ENCODE peak calls at places on chromosomes 6 and 20, in five cellular contexts. J is C1 segment of cervical spinal cord, D is ovary, S is neural progenitor cell, V is RPMI8226. N is an unnamed sample.

GRCh38 chr6:90397929-90398674 is 101.5 kb upstream of the BACH2 start:
- DNase-seq in S (no peak), V (no peak), D (no peak), J (no peak), N (no peak)

GRCh38 chr20:37866051-37866450 is 36.9 kb upstream of the VSTM2L start:
- DNase-seq in J (no peak), S (no peak), D (no peak), V (no peak), N (no peak)

GRCh38 chr20:57680131-57680716 is 29.6 kb downstream of the PMEPA1 start:
- DNase-seq in D (no peak), J (no peak), V (peak; percentile 84), S (no peak), N (no peak)

GRCh38 chr6:1199981-1200637 is 111.8 kb upstream of the FOXQ1 start:
- DNase-seq in J (no peak), S (no peak), D (no peak), V (no peak), N (no peak)

GRCh38 chr6:141026504-141026903 is 1106.2 kb upstream of the GJE1 start:
- DNase-seq in D (no peak), J (no peak), S (no peak), V (no peak), N (no peak)

GRCh38 chr20:13068336-13068735 is 59.6 kb downstream of the SPTLC3 start:
- DNase-seq in V (no peak), D (no peak), S (no peak), J (no peak), N (no peak)

GRCh38 chr6:6600865-6601264 is 12.3 kb downstream of the LY86 start:
- DNase-seq in J (no peak), S (no peak), D (no peak), V (no peak), N (no peak)

GRCh38 chr6:14640631-14641030 is 523.1 kb downstream of the CD83 start:
- DNase-seq in J (no peak), S (no peak), D (no peak), V (no peak), N (no peak)

GRCh38 chr6:83417880-83418663 is 12.8 kb downstream of the ME1 start:
- DNase-seq in V (peak; percentile 49), S (peak; percentile 51), J (no peak), D (no peak), N (no peak)

GRCh38 chr20:1292620-1293019 is 26.5 kb downstream of the SNPH start:
- DNase-seq in S (no peak), J (no peak), V (no peak), D (no peak), N (no peak)

GRCh38 chr20:35111141-35111888 is 18.7 kb upstream of the TRPC4AP start:
- DNase-seq in S (no peak), D (no peak), J (no peak), V (no peak), N (no peak)

GRCh38 chr20:4937422-4938319 is 63.6 kb downstream of the SLC23A2 start:
- DNase-seq in D (no peak), V (no peak), S (no peak), J (no peak), N (no peak)

GRCh38 chr20:49989234-49990065 is 6.7 kb downstream of the SNAI1 start:
- DNase-seq in J (no peak), V (no peak), S (peak; percentile 54), D (peak; percentile 74), N (no peak)

GRCh38 chr6:150857062-150857905 is 8.2 kb upstream of the MTHFD1L start:
- DNase-seq in J (no peak), D (no peak), V (no peak), S (no peak), N (no peak)

GRCh38 chr20:5513975-5514516 is 197.3 kb upstream of the PROKR2 start:
- DNase-seq in V (no peak), D (no peak), J (no peak), S (no peak), N (no peak)

GRCh38 chr6:111219785-111220184 is 132.5 kb downstream of the SLC16A10 start:
- DNase-seq in S (no peak), D (no peak), V (no peak), J (no peak), N (no peak)

GRCh38 chr6:137982418-137983189 is 115.5 kb downstream of the TNFAIP3 start:
- DNase-seq in V (no peak), D (no peak), J (no peak), S (no peak), N (no peak)

GRCh38 chr6:2412731-2413130 is 167.3 kb upstream of the GMDS start:
- DNase-seq in J (no peak), D (no peak), V (no peak), S (no peak), N (no peak)

GRCh38 chr6:127216821-127217789 is 49.6 kb upstream of the RNF146 start:
- DNase-seq in V (no peak), J (no peak), S (no peak), D (no peak), N (no peak)

GRCh38 chr6:155197947-155198346 is 65.9 kb upstream of the CLDN20 start:
- DNase-seq in J (no peak), V (no peak), S (no peak), D (no peak), N (no peak)

GRCh38 chr6:144286503-144287393 is 1.6 kb downstream of the UTRN start:
- DNase-seq in D (peak; percentile 80), S (peak; percentile 85), V (no peak), J (no peak), N (peak; percentile 82)

GRCh38 chr6:44580901-44581300 is 193.4 kb downstream of the CDC5L start:
- DNase-seq in D (no peak), V (no peak), S (no peak), J (no peak), N (no peak)

GRCh38 chr6:131914967-131915751 is 36.0 kb downstream of the CCN2 start:
- DNase-seq in J (no peak), V (peak; percentile 64), D (peak; percentile 49), S (peak; percentile 80), N (no peak)

GRCh38 chr6:137926207-137926731 is 59.2 kb downstream of the TNFAIP3 start:
- DNase-seq in D (no peak), J (no peak), S (peak; percentile 64), V (no peak), N (no peak)

GRCh38 chr6:44043479-44044153 is 83.6 kb downstream of the MRPL14 start:
- DNase-seq in S (no peak), J (no peak), V (no peak), D (no peak), N (no peak)

GRCh38 chr6:164039954-164040375 is 625.4 kb downstream of the QKI start:
- DNase-seq in S (no peak), D (peak; percentile 75), V (peak; percentile 93), J (no peak), N (peak; percentile 74)

GRCh38 chr6:162211022-162211421 is 516.5 kb downstream of the PRKN start:
- DNase-seq in J (no peak), V (no peak), D (no peak), S (no peak), N (no peak)

GRCh38 chr20:44702776-44703175 is 12.4 kb upstream of the CCN5 start:
- DNase-seq in D (peak; percentile 98), J (peak; percentile 66), S (no peak), V (peak; percentile 84), N (no peak)

GRCh38 chr6:75633045-75633444 is 31.4 kb downstream of the SENP6 start:
- DNase-seq in D (no peak), J (no peak), V (no peak), S (no peak), N (no peak)

GRCh38 chr20:11891827-11892521 is 25.7 kb upstream of the BTBD3 start:
- DNase-seq in D (peak; percentile 56), S (peak; percentile 95), V (peak; percentile 77), J (peak; percentile 35), N (peak; percentile 55)

N was measured in pancreas.